ENCODE peak calls at places on chromosomes 11 and 22, in six cellular contexts. K, O, T, P, F and R are unnamed samples.

GRCh38 chr11:93089474-93090102 is 108.2 kb downstream of the SLC36A4 start:
- DNase-seq in K (peak; percentile 61), O (peak; percentile 62), T (no peak), F (peak; percentile 47), P (no peak), R (peak; percentile 68)

GRCh38 chr22:20810645-20811044 is 36.7 kb downstream of the SERPIND1 start:
- DNase-seq in T (no peak), P (no peak), O (no peak), K (no peak), F (no peak), R (no peak)

GRCh38 chr11:77381749-77382693 is 80.5 kb upstream of the GDPD4 start:
- DNase-seq in F (no peak), T (no peak), O (peak; percentile 79), K (peak; percentile 83), P (no peak), R (no peak)

GRCh38 chr11:75476716-75477613 is 44.0 kb upstream of the KLHL35 start:
- DNase-seq in K (no peak), P (no peak), F (no peak), O (no peak), T (no peak), R (no peak)

GRCh38 chr22:32204856-32205722 is at the start of gene RFPL2:
- DNase-seq in F (peak; percentile 86), P (no peak), K (peak; percentile 67), T (peak; percentile 69), O (peak; percentile 1), R (peak; percentile 89)

GRCh38 chr11:57203882-57204281 is 22.1 kb downstream of the LRRC55 start:
- DNase-seq in T (no peak), O (no peak), F (no peak), P (no peak), K (no peak), R (no peak)

GRCh38 chr11:19646921-19647320 is 65.7 kb upstream of the NAV2 start:
- DNase-seq in P (no peak), O (peak; percentile 93), F (no peak), K (peak; percentile 93), T (no peak), R (no peak)

GRCh38 chr11:8389034-8389996 is 125.6 kb upstream of the LMO1 start:
- DNase-seq in P (no peak), T (no peak), O (no peak), K (no peak), F (no peak), R (no peak)

GRCh38 chr11:104594228-104594958 is 303.9 kb downstream of the CASP12 start:
- DNase-seq in K (no peak), P (no peak), F (no peak), O (peak; percentile 39), T (no peak), R (no peak)

GRCh38 chr11:82080160-82080559 is 653.5 kb downstream of the FAM181B start:
- DNase-seq in P (no peak), F (peak; percentile 43), K (no peak), O (peak; percentile 0), T (no peak), R (no peak)

GRCh38 chr11:127524618-127525017 is 524.0 kb upstream of the KIRREL3 start:
- DNase-seq in O (no peak), P (no peak), F (no peak), T (no peak), K (no peak), R (no peak)

GRCh38 chr22:50532353-50532700 is 2.5 kb upstream of the TYMP start:
- DNase-seq in K (no peak), F (no peak), O (no peak), T (no peak), P (no peak), R (no peak)

GRCh38 chr11:96235725-96236124 is 107.3 kb downstream of the MAML2 start:
- DNase-seq in F (no peak), T (no peak), P (no peak), O (peak; percentile 73), K (peak; percentile 83), R (no peak)

GRCh38 chr22:20569059-20570058 is 61.9 kb downstream of the MED15 start:
- DNase-seq in K (peak; percentile 98), O (peak; percentile 99), F (peak; percentile 95), T (no peak), P (no peak), R (no peak)

GRCh38 chr11:34564406-34564805 is 50.8 kb upstream of the ELF5 start:
- DNase-seq in F (no peak), P (peak; percentile 13), K (no peak), O (peak; percentile 9), T (no peak), R (peak; percentile 47)

GRCh38 chr11:2212411-2213251 is 41.0 kb upstream of the TH start:
- DNase-seq in F (peak; percentile 93), K (no peak), O (no peak), T (no peak), P (no peak), R (peak; percentile 23)

GRCh38 chr11:124886476-124886875 is 11.2 kb downstream of the ROBO4 start:
- DNase-seq in O (no peak), K (no peak), P (no peak), T (no peak), F (no peak), R (peak; percentile 22)

GRCh38 chr22:44823806-44824205 is 71.4 kb downstream of the ARHGAP8 start:
- DNase-seq in K (no peak), O (no peak), F (no peak), T (no peak), P (no peak), R (no peak)

GRCh38 chr11:122139595-122139866 is 23.5 kb upstream of the BLID start:
- DNase-seq in F (no peak), O (peak; percentile 67), P (no peak), T (no peak), K (no peak), R (no peak)

GRCh38 chr11:1335811-1336761 is 26.7 kb upstream of the TOLLIP start:
- DNase-seq in T (peak; percentile 77), P (no peak), K (peak; percentile 90), O (peak; percentile 71), F (peak; percentile 70), R (peak; percentile 66)

GRCh38 chr11:117409511-117409910 is 81.9 kb downstream of the CEP164 start:
- DNase-seq in K (no peak), P (no peak), T (no peak), F (no peak), O (no peak), R (peak; percentile 10)

DNA sequence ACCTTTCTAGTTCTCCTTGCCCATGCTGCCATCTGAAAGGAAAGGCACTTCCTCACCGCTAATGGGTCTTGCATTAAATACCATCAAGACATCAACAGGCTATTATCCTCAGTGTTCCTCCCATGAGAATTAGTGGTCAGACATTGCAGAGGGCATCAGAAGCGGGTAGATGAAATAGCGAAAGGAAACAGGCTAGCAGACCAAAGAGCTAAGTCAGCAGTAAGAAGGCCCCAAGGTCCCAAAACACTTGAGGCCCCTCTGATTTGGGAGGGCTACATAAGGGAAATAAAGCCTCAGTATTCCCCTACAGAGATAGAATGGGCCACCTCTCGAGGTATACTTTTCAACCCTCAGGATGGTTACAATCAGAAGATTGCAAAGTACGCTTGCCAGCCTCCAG is 12.9 kb downstream of the KCNJ11 start:
- DNase-seq in K (no peak), P (no peak), O (no peak), F (no peak), T (no peak), R (no peak)
- H3K4me2 ChIP-seq in K (no peak overlapping the region), P (no peak overlapping the region), O (no peak overlapping the region), F (no peak overlapping the region), T (no peak overlapping the region), R (no peak overlapping the region)

GRCh38 chr11:45252134-45252856 is 33.8 kb downstream of the SYT13 start:
- DNase-seq in O (peak; percentile 7), P (peak; percentile 54), K (peak; percentile 54), T (peak; percentile 59), F (peak; percentile 74), R (peak; percentile 92)

GRCh38 chr11:45252877-45253276 is 33.3 kb downstream of the SYT13 start:
- DNase-seq in K (no peak), T (no peak), O (no peak), F (no peak), P (no peak), R (no peak)

GRCh38 chr11:45253640-45254039 is 32.5 kb downstream of the SYT13 start:
- DNase-seq in P (no peak), T (no peak), O (no peak), K (no peak), F (no peak), R (no peak)

GRCh38 chr11:45250035-45250693 is 36.0 kb downstream of the SYT13 start:
- DNase-seq in K (no peak), O (no peak), P (no peak), F (no peak), T (no peak), R (no peak)

GRCh38 chr11:45254070-45254469 is 32.1 kb downstream of the SYT13 start:
- DNase-seq in F (no peak), O (peak; percentile 13), P (no peak), T (no peak), K (peak; percentile 5), R (no peak)
- H4K91ac ChIP-seq in F (no peak overlapping the region), O (no peak overlapping the region), P (no peak overlapping the region), T (no peak overlapping the region), K (no peak overlapping the region), R (no peak overlapping the region)

DNA sequence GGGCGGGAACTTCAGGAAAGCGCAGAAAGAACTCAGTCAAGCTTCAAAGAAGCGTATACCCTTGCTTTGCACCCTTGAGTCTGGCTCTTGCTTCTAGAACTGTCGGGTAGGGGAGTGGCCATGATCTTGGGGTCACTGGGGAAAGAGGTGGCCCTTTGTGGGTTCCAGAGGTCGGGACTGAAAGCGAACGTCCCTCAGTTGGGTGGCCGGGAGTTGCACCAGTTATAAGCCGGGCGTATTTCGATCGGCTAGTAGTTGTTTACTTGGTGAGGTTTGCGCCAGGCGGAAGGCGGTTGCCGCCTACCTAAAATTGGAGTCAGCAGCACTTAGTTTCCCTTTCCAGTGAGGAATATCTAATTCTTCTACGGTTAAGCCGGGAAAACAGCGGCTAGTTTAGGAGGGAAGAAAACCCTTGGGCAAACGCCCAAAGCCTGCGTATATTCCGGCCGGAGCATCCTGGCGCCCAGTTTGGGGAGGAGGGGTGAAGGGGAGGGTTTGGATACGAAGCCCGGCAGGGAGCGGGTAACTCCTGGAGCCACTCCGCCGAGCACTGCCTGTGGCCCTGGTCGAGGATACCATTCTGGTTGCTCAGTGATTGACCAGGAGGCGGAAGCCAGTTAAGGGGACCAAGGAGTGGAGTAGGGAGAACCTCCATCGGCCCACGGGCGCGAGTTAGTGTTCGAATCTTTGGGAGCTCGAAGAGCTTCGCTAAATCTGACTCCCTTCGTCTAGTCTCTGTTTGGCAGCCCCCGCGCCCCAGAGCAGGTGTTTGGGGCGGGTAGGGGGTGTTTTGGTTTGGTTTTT is 810 bp upstream of the WT1 start:
- DNase-seq in O (no peak), P (no peak), K (no peak), F (no peak), T (no peak), R (no peak)
- H3K27me3 ChIP-seq in O (peaks cover 88% of the 10 kb centered on the region), P (peaks cover 100% of the 10 kb centered on the region), K (peaks cover 95% of the 10 kb centered on the region), F (peaks cover 78% of the 10 kb centered on the region), T (peaks cover 79% of the 10 kb centered on the region), R (peaks cover 91% of the 10 kb centered on the region)

DNA sequence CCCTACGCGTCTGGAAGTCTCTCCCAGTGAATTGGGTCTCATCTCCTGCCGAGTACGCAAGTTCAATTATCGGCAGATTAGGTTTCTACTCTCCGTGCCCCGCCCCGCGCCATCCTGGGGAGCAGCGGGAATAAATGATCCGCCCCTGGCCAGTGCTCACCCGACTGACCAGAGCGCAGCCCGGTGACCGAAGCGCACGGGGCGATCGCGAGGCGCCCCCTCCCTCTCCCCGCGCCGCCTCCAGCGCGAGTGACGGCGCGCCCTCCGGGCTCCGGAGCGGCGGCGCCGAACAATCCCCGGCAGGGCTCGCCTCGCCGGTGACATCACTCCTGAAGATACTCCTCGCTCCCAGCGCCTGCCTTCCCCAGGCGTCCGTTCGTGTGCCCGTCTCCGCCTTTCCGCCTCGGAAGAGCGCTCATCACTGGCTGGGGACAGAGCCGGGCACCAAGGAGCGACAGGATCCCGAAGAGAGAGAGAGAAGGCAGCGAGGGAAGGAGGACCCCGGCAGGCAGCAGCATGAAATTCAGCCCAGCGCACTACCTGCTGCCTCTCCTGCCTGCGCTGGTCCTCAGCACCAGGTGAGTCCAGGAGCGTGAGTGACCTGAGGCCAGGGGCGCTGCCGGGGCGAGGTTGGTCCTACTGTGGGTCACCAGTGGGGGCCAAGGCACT is at the start of gene LUZP2:
- DNase-seq in O (peak; percentile 51), P (peak; percentile 57), T (peak; percentile 69), K (peak; percentile 62), F (peak; percentile 48), R (peak; percentile 77)
- H3K4me2 ChIP-seq in O (peak within 1 kb of the TSS; percentile 91), P (peak within 1 kb of the TSS; percentile 95), T (peak within 1 kb of the TSS; percentile 79), K (peak within 1 kb of the TSS; percentile 96), F (peak within 1 kb of the TSS; percentile 94), R (peak within 1 kb of the TSS; percentile 99)